ENCODE peak calls at places on chromosomes 12 and 14, in seven cellular contexts. One of them, this sample, is unnamed.

GRCh38 chr14:93943052-93943451 is 15.9 kb downstream of the FAM181A start:
- DNase-seq in AG04450: peak
- DNase-seq in heart right ventricle: no peak
- DNase-seq in central memory CD4-positive, alpha-beta T cell: no peak
- DNase-seq in dermis blood vessel endothelial cell: no peak
- DNase-seq in T47D: no peak
- DNase-seq in NCI-H2029 treated with DMSO at 0.1 percent for 48 hours: no peak
- DNase-seq in this sample: peak

GRCh38 chr14:23057757-23058653 is 685 bp upstream of the CDH24 start:
- DNase-seq in AG04450: peak
- DNase-seq in heart right ventricle: peak
- DNase-seq in central memory CD4-positive, alpha-beta T cell: peak
- DNase-seq in dermis blood vessel endothelial cell: peak
- DNase-seq in T47D: peak
- DNase-seq in NCI-H2029 treated with DMSO at 0.1 percent for 48 hours: no peak
- DNase-seq in this sample: peak

GRCh38 chr12:51838036-51838435 is 10.5 kb downstream of the FIGNL2 start:
- DNase-seq in AG04450: no peak
- DNase-seq in heart right ventricle: no peak
- DNase-seq in central memory CD4-positive, alpha-beta T cell: no peak
- DNase-seq in dermis blood vessel endothelial cell: no peak
- DNase-seq in T47D: no peak
- DNase-seq in NCI-H2029 treated with DMSO at 0.1 percent for 48 hours: no peak
- DNase-seq in this sample: no peak

GRCh38 chr14:51018521-51018920 is 74.2 kb upstream of the PYGL start:
- DNase-seq in AG04450: no peak
- DNase-seq in heart right ventricle: no peak
- DNase-seq in central memory CD4-positive, alpha-beta T cell: no peak
- DNase-seq in dermis blood vessel endothelial cell: no peak
- DNase-seq in T47D: no peak
- DNase-seq in NCI-H2029 treated with DMSO at 0.1 percent for 48 hours: no peak
- DNase-seq in this sample: peak

GRCh38 chr12:12004524-12004923 is 66.2 kb upstream of the BCL2L14 start:
- DNase-seq in AG04450: no peak
- DNase-seq in heart right ventricle: no peak
- DNase-seq in central memory CD4-positive, alpha-beta T cell: no peak
- DNase-seq in dermis blood vessel endothelial cell: no peak
- DNase-seq in T47D: no peak
- DNase-seq in NCI-H2029 treated with DMSO at 0.1 percent for 48 hours: peak
- DNase-seq in this sample: no peak

GRCh38 chr12:32692358-32692757 is 13.3 kb downstream of the DNM1L start:
- DNase-seq in AG04450: no peak
- DNase-seq in heart right ventricle: no peak
- DNase-seq in central memory CD4-positive, alpha-beta T cell: no peak
- DNase-seq in dermis blood vessel endothelial cell: no peak
- DNase-seq in T47D: no peak
- DNase-seq in NCI-H2029 treated with DMSO at 0.1 percent for 48 hours: no peak
- DNase-seq in this sample: no peak

GRCh38 chr14:75885829-75886228 is 96.0 kb downstream of the TGFB3 start:
- DNase-seq in AG04450: no peak
- DNase-seq in heart right ventricle: no peak
- DNase-seq in central memory CD4-positive, alpha-beta T cell: no peak
- DNase-seq in dermis blood vessel endothelial cell: no peak
- DNase-seq in T47D: no peak
- DNase-seq in NCI-H2029 treated with DMSO at 0.1 percent for 48 hours: no peak
- DNase-seq in this sample: peak

GRCh38 chr12:123319273-123319672 is 45.4 kb downstream of the SBNO1 start:
- DNase-seq in AG04450: no peak
- DNase-seq in heart right ventricle: no peak
- DNase-seq in central memory CD4-positive, alpha-beta T cell: no peak
- DNase-seq in dermis blood vessel endothelial cell: no peak
- DNase-seq in T47D: no peak
- DNase-seq in NCI-H2029 treated with DMSO at 0.1 percent for 48 hours: no peak
- DNase-seq in this sample: no peak

GRCh38 chr14:104460920-104461651 is 118.5 kb upstream of the C14orf180 start:
- DNase-seq in AG04450: no peak
- DNase-seq in heart right ventricle: no peak
- DNase-seq in central memory CD4-positive, alpha-beta T cell: no peak
- DNase-seq in dermis blood vessel endothelial cell: no peak
- DNase-seq in T47D: no peak
- DNase-seq in NCI-H2029 treated with DMSO at 0.1 percent for 48 hours: no peak
- DNase-seq in this sample: no peak

GRCh38 chr12:3795096-3795799 is 42.3 kb upstream of the CRACR2A start:
- DNase-seq in AG04450: no peak
- DNase-seq in heart right ventricle: no peak
- DNase-seq in central memory CD4-positive, alpha-beta T cell: no peak
- DNase-seq in dermis blood vessel endothelial cell: no peak
- DNase-seq in T47D: peak
- DNase-seq in NCI-H2029 treated with DMSO at 0.1 percent for 48 hours: peak
- DNase-seq in this sample: no peak

GRCh38 chr12:1328385-1328784 is 266.0 kb downstream of the FBXL14 start:
- DNase-seq in AG04450: no peak
- DNase-seq in heart right ventricle: no peak
- DNase-seq in central memory CD4-positive, alpha-beta T cell: no peak
- DNase-seq in dermis blood vessel endothelial cell: no peak
- DNase-seq in T47D: no peak
- DNase-seq in NCI-H2029 treated with DMSO at 0.1 percent for 48 hours: no peak
- DNase-seq in this sample: no peak

GRCh38 chr14:93946104-93946503 is 19.0 kb downstream of the FAM181A start:
- DNase-seq in AG04450: no peak
- DNase-seq in heart right ventricle: no peak
- DNase-seq in central memory CD4-positive, alpha-beta T cell: no peak
- DNase-seq in dermis blood vessel endothelial cell: peak
- DNase-seq in T47D: no peak
- DNase-seq in NCI-H2029 treated with DMSO at 0.1 percent for 48 hours: no peak
- DNase-seq in this sample: peak

GRCh38 chr12:72139411-72139810 is 132.8 kb upstream of the TRHDE start:
- DNase-seq in AG04450: no peak
- DNase-seq in heart right ventricle: no peak
- DNase-seq in central memory CD4-positive, alpha-beta T cell: no peak
- DNase-seq in dermis blood vessel endothelial cell: no peak
- DNase-seq in T47D: no peak
- DNase-seq in NCI-H2029 treated with DMSO at 0.1 percent for 48 hours: no peak
- DNase-seq in this sample: no peak

GRCh38 chr12:99157946-99158345 is 489.6 kb upstream of the GARIN6 start:
- DNase-seq in AG04450: no peak
- DNase-seq in heart right ventricle: no peak
- DNase-seq in central memory CD4-positive, alpha-beta T cell: no peak
- DNase-seq in dermis blood vessel endothelial cell: no peak
- DNase-seq in T47D: no peak
- DNase-seq in NCI-H2029 treated with DMSO at 0.1 percent for 48 hours: no peak
- DNase-seq in this sample: no peak

GRCh38 chr14:61720302-61720677 is 25.0 kb downstream of the HIF1A start:
- DNase-seq in AG04450: no peak
- DNase-seq in heart right ventricle: no peak
- DNase-seq in central memory CD4-positive, alpha-beta T cell: no peak
- DNase-seq in dermis blood vessel endothelial cell: peak
- DNase-seq in T47D: no peak
- DNase-seq in NCI-H2029 treated with DMSO at 0.1 percent for 48 hours: no peak
- DNase-seq in this sample: no peak

GRCh38 chr12:16076553-16076952 is 165.4 kb downstream of the DERA start:
- DNase-seq in AG04450: no peak
- DNase-seq in heart right ventricle: no peak
- DNase-seq in central memory CD4-positive, alpha-beta T cell: no peak
- DNase-seq in dermis blood vessel endothelial cell: peak
- DNase-seq in T47D: peak
- DNase-seq in NCI-H2029 treated with DMSO at 0.1 percent for 48 hours: peak
- DNase-seq in this sample: peak

GRCh38 chr14:93953263-93953662 is 23.1 kb downstream of the ASB2 start:
- DNase-seq in AG04450: no peak
- DNase-seq in heart right ventricle: no peak
- DNase-seq in central memory CD4-positive, alpha-beta T cell: no peak
- DNase-seq in dermis blood vessel endothelial cell: no peak
- DNase-seq in T47D: no peak
- DNase-seq in NCI-H2029 treated with DMSO at 0.1 percent for 48 hours: no peak
- DNase-seq in this sample: no peak

GRCh38 chr12:76891609-76892008 is 12.8 kb upstream of the CSRP2 start:
- DNase-seq in AG04450: no peak
- DNase-seq in heart right ventricle: no peak
- DNase-seq in central memory CD4-positive, alpha-beta T cell: no peak
- DNase-seq in dermis blood vessel endothelial cell: no peak
- DNase-seq in T47D: no peak
- DNase-seq in NCI-H2029 treated with DMSO at 0.1 percent for 48 hours: no peak
- DNase-seq in this sample: no peak

GRCh38 chr12:54051081-54051912 is 2.3 kb upstream of the HOXC4 start:
- DNase-seq in AG04450: no peak
- DNase-seq in heart right ventricle: no peak
- DNase-seq in central memory CD4-positive, alpha-beta T cell: no peak
- DNase-seq in dermis blood vessel endothelial cell: no peak
- DNase-seq in T47D: no peak
- DNase-seq in NCI-H2029 treated with DMSO at 0.1 percent for 48 hours: no peak
- DNase-seq in this sample: no peak

GRCh38 chr14:52700701-52701172 is 5.4 kb upstream of the ERO1A start:
- DNase-seq in AG04450: no peak
- DNase-seq in heart right ventricle: no peak
- DNase-seq in central memory CD4-positive, alpha-beta T cell: no peak
- DNase-seq in dermis blood vessel endothelial cell: peak
- DNase-seq in T47D: peak
- DNase-seq in NCI-H2029 treated with DMSO at 0.1 percent for 48 hours: peak
- DNase-seq in this sample: peak

GRCh38 chr12:80321653-80322052 is 122.4 kb upstream of the PTPRQ start:
- DNase-seq in AG04450: no peak
- DNase-seq in heart right ventricle: no peak
- DNase-seq in central memory CD4-positive, alpha-beta T cell: no peak
- DNase-seq in dermis blood vessel endothelial cell: no peak
- DNase-seq in T47D: peak
- DNase-seq in NCI-H2029 treated with DMSO at 0.1 percent for 48 hours: no peak
- DNase-seq in this sample: peak

GRCh38 chr14:51202914-51203665 is 37.0 kb upstream of the TMX1 start:
- DNase-seq in AG04450: no peak
- DNase-seq in heart right ventricle: no peak
- DNase-seq in central memory CD4-positive, alpha-beta T cell: no peak
- DNase-seq in dermis blood vessel endothelial cell: no peak
- DNase-seq in T47D: no peak
- DNase-seq in NCI-H2029 treated with DMSO at 0.1 percent for 48 hours: no peak
- DNase-seq in this sample: no peak

GRCh38 chr14:103398427-103399195 is 13.4 kb downstream of the MARK3 start:
- DNase-seq in AG04450: no peak
- DNase-seq in heart right ventricle: no peak
- DNase-seq in central memory CD4-positive, alpha-beta T cell: no peak
- DNase-seq in dermis blood vessel endothelial cell: peak
- DNase-seq in T47D: no peak
- DNase-seq in NCI-H2029 treated with DMSO at 0.1 percent for 48 hours: no peak
- DNase-seq in this sample: peak

GRCh38 chr12:104480012-104480411 is 23.3 kb downstream of the CHST11 start:
- DNase-seq in AG04450: no peak
- DNase-seq in heart right ventricle: no peak
- DNase-seq in central memory CD4-positive, alpha-beta T cell: no peak
- DNase-seq in dermis blood vessel endothelial cell: no peak
- DNase-seq in T47D: no peak
- DNase-seq in NCI-H2029 treated with DMSO at 0.1 percent for 48 hours: no peak
- DNase-seq in this sample: no peak

GRCh38 chr14:34707722-34708121 is 6.7 kb downstream of the CFL2 start:
- DNase-seq in AG04450: no peak
- DNase-seq in heart right ventricle: no peak
- DNase-seq in central memory CD4-positive, alpha-beta T cell: no peak
- DNase-seq in dermis blood vessel endothelial cell: no peak
- DNase-seq in T47D: no peak
- DNase-seq in NCI-H2029 treated with DMSO at 0.1 percent for 48 hours: peak
- DNase-seq in this sample: no peak

GRCh38 chr12:96136129-96136528 is 58.0 kb upstream of the ELK3 start:
- DNase-seq in AG04450: no peak
- DNase-seq in heart right ventricle: no peak
- DNase-seq in central memory CD4-positive, alpha-beta T cell: no peak
- DNase-seq in dermis blood vessel endothelial cell: peak
- DNase-seq in T47D: no peak
- DNase-seq in NCI-H2029 treated with DMSO at 0.1 percent for 48 hours: no peak
- DNase-seq in this sample: peak

GRCh38 chr12:88334271-88334670 is 192.2 kb downstream of the TMTC3 start:
- DNase-seq in AG04450: peak
- DNase-seq in heart right ventricle: no peak
- DNase-seq in central memory CD4-positive, alpha-beta T cell: no peak
- DNase-seq in dermis blood vessel endothelial cell: peak
- DNase-seq in T47D: no peak
- DNase-seq in NCI-H2029 treated with DMSO at 0.1 percent for 48 hours: no peak
- DNase-seq in this sample: peak

GRCh38 chr14:24612186-24612585 is 2.7 kb upstream of the GZMH start:
- DNase-seq in AG04450: no peak
- DNase-seq in heart right ventricle: no peak
- DNase-seq in central memory CD4-positive, alpha-beta T cell: no peak
- DNase-seq in dermis blood vessel endothelial cell: no peak
- DNase-seq in T47D: peak
- DNase-seq in NCI-H2029 treated with DMSO at 0.1 percent for 48 hours: peak
- DNase-seq in this sample: no peak

GRCh38 chr12:127640181-127640886 is 626.6 kb upstream of the TMEM132C start:
- DNase-seq in AG04450: no peak
- DNase-seq in heart right ventricle: no peak
- DNase-seq in central memory CD4-positive, alpha-beta T cell: no peak
- DNase-seq in dermis blood vessel endothelial cell: no peak
- DNase-seq in T47D: no peak
- DNase-seq in NCI-H2029 treated with DMSO at 0.1 percent for 48 hours: no peak
- DNase-seq in this sample: peak

GRCh38 chr12:15581006-15581405 is 208.2 kb downstream of the EPS8 start:
- DNase-seq in AG04450: no peak
- DNase-seq in heart right ventricle: no peak
- DNase-seq in central memory CD4-positive, alpha-beta T cell: no peak
- DNase-seq in dermis blood vessel endothelial cell: no peak
- DNase-seq in T47D: no peak
- DNase-seq in NCI-H2029 treated with DMSO at 0.1 percent for 48 hours: no peak
- DNase-seq in this sample: peak

GRCh38 chr14:75822522-75823288 is 159.1 kb downstream of the TGFB3 start:
- DNase-seq in AG04450: peak
- DNase-seq in heart right ventricle: no peak
- DNase-seq in central memory CD4-positive, alpha-beta T cell: no peak
- DNase-seq in dermis blood vessel endothelial cell: no peak
- DNase-seq in T47D: no peak
- DNase-seq in NCI-H2029 treated with DMSO at 0.1 percent for 48 hours: no peak
- DNase-seq in this sample: peak